ENCODE peak calls at places on chromosomes 3 and 15, in five cellular contexts. X is epithelial cell of esophagus, E is progenitor cell of endocrine pancreas, K is neural crest cell, A is AG09309. W is an unnamed sample.

GRCh38 chr3:48716508-48716981 is 476 bp downstream of the IP6K2 start:
- DNase-seq in X (no peak), K (peak; percentile 8), A (no peak), E (no peak), W (no peak)

GRCh38 chr15:71197620-71198019 is 82.3 kb downstream of the THSD4 start:
- DNase-seq in A (no peak), X (no peak), E (no peak), K (no peak), W (no peak)

GRCh38 chr15:69304176-69304533 is 5.4 kb downstream of the PAQR5 start:
- DNase-seq in K (no peak), E (no peak), X (peak; percentile 91), A (peak; percentile 80), W (no peak)

GRCh38 chr15:44328135-44328534 is 39.6 kb downstream of the GOLM2 start:
- DNase-seq in A (no peak), E (no peak), K (no peak), X (no peak), W (no peak)

GRCh38 chr15:60793656-60794055 is 314.7 kb upstream of the ICE2 start:
- DNase-seq in X (no peak), A (no peak), K (no peak), E (no peak), W (no peak)

GRCh38 chr3:53254190-53254809 is 1.5 kb downstream of the TKT start:
- DNase-seq in A (no peak), K (no peak), E (no peak), X (peak; percentile 33), W (no peak)

GRCh38 chr3:32443471-32443870 is 51.8 kb downstream of the CMTM7 start:
- DNase-seq in X (peak; percentile 93), A (peak; percentile 66), E (no peak), K (no peak), W (no peak)

GRCh38 chr3:156801746-156802145 is 24.4 kb upstream of the LEKR1 start:
- DNase-seq in A (no peak), K (no peak), E (no peak), X (no peak), W (no peak)

GRCh38 chr15:90664650-90665287 is 52.4 kb upstream of the BLM start:
- DNase-seq in X (peak; percentile 11), E (no peak), K (no peak), A (no peak), W (no peak)

GRCh38 chr3:41288785-41289184 is 89.5 kb downstream of the CTNNB1 start:
- DNase-seq in E (no peak), K (no peak), A (no peak), X (no peak), W (no peak)

GRCh38 chr15:65377976-65378366 is at the start of gene IGDCC3:
- DNase-seq in X (no peak), A (no peak), K (peak; percentile 77), E (peak; percentile 74), W (peak; percentile 30)

GRCh38 chr3:56801151-56801596 is 575 bp downstream of the ARHGEF3 start:
- DNase-seq in X (peak; percentile 31), K (peak; percentile 4), A (no peak), E (no peak), W (no peak)

GRCh38 chr3:16286161-16286560 is 21.1 kb downstream of the OXNAD1 start:
- DNase-seq in A (no peak), K (no peak), X (peak; percentile 31), E (no peak), W (no peak)

GRCh38 chr3:105233056-105233455 is 133.7 kb upstream of the ALCAM start:
- DNase-seq in X (peak; percentile 57), E (no peak), A (no peak), K (no peak), W (no peak)

GRCh38 chr3:63662500-63662899 is 10.0 kb downstream of the SNTN start:
- DNase-seq in K (no peak), X (peak; percentile 46), A (no peak), E (no peak), W (no peak)

GRCh38 chr15:76108021-76108723 is 48.4 kb downstream of the TMEM266 start:
- DNase-seq in X (no peak), A (no peak), K (no peak), E (no peak), W (no peak)

GRCh38 chr3:196354151-196354550 is 16.0 kb upstream of the TM4SF19 start:
- DNase-seq in A (no peak), X (no peak), E (no peak), K (no peak), W (no peak)

GRCh38 chr3:122687298-122687697 is 6.7 kb downstream of the PARP14 start:
- DNase-seq in A (no peak), E (no peak), K (no peak), X (no peak), W (no peak)

GRCh38 chr3:131110087-131110486 is 83.4 kb downstream of the NEK11 start:
- DNase-seq in A (peak; percentile 61), K (no peak), X (peak; percentile 47), E (no peak), W (no peak)

GRCh38 chr3:129611812-129612349 is 5.4 kb upstream of the PLXND1 start:
- DNase-seq in K (no peak), X (no peak), E (no peak), A (no peak), W (no peak)

GRCh38 chr3:115697263-115698053 is 74.1 kb downstream of the GAP43 start:
- DNase-seq in X (peak; percentile 15), E (no peak), K (no peak), A (no peak), W (no peak)

GRCh38 chr15:36594556-36595090 is 15.2 kb downstream of the CDIN1 start:
- DNase-seq in X (no peak), A (no peak), K (no peak), E (no peak), W (no peak)

GRCh38 chr3:113223831-113224240 is 12.5 kb downstream of the BOC start:
- DNase-seq in E (no peak), K (no peak), A (no peak), X (no peak), W (no peak)

GRCh38 chr3:133474251-133474801 is 74.5 kb downstream of the BFSP2 start:
- DNase-seq in X (no peak), K (no peak), A (peak; percentile 10), E (no peak), W (peak; percentile 36)

GRCh38 chr3:72445827-72446405 is 402.3 kb downstream of the SHQ1 start:
- DNase-seq in E (no peak), X (no peak), A (no peak), K (no peak), W (no peak)

GRCh38 chr15:68113751-68114150 is 59.6 kb downstream of the PIAS1 start:
- DNase-seq in A (no peak), X (no peak), K (no peak), E (no peak), W (no peak)
- TF ChIP-seq CTCF in A (no peak), X (no peak), K (no peak), E (no peak), W (no peak)

GRCh38 chr15:26844901-26845300 is 22.0 kb upstream of the GABRA5 start:
- DNase-seq in K (no peak), X (no peak), E (no peak), A (no peak), W (no peak)

GRCh38 chr15:26841514-26841913 is 25.3 kb upstream of the GABRA5 start:
- DNase-seq in X (no peak), A (no peak), K (no peak), E (no peak), W (no peak)

GRCh38 chr15:26842391-26842790 is 24.5 kb upstream of the GABRA5 start:
- DNase-seq in A (no peak), X (no peak), K (no peak), E (no peak), W (no peak)

GRCh38 chr15:26841941-26842340 is 24.9 kb upstream of the GABRA5 start:
- DNase-seq in E (no peak), K (no peak), X (no peak), A (no peak), W (no peak)

GRCh38 chr15:26838742-26839460 is 28.0 kb upstream of the GABRA5 start:
- DNase-seq in E (no peak), A (no peak), X (no peak), K (peak; percentile 18), W (no peak)
- TF ChIP-seq CTCF in E (peak; percentile 61), A (peak; percentile 40), X (peak; percentile 31), K (peak; percentile 69), W (no peak)

GRCh38 chr3:47163023-47163989 is 607 bp downstream of the SETD2 start:
- DNase-seq in E (peak; percentile 37), X (peak; percentile 41), A (no peak), K (peak; percentile 39), W (peak; percentile 70)

GRCh38 chr3:47162695-47163022 is 1.3 kb downstream of the SETD2 start:
- DNase-seq in E (no peak), K (no peak), X (peak; percentile 21), A (no peak), W (no peak)

GRCh38 chr3:47161983-47162694 is 1.8 kb downstream of the SETD2 start:
- DNase-seq in E (no peak), A (no peak), X (peak; percentile 15), K (no peak), W (no peak)

GRCh38 chr3:47159820-47160219 is 4.1 kb downstream of the SETD2 start:
- DNase-seq in X (no peak), K (no peak), A (no peak), E (no peak), W (no peak)

DNA sequence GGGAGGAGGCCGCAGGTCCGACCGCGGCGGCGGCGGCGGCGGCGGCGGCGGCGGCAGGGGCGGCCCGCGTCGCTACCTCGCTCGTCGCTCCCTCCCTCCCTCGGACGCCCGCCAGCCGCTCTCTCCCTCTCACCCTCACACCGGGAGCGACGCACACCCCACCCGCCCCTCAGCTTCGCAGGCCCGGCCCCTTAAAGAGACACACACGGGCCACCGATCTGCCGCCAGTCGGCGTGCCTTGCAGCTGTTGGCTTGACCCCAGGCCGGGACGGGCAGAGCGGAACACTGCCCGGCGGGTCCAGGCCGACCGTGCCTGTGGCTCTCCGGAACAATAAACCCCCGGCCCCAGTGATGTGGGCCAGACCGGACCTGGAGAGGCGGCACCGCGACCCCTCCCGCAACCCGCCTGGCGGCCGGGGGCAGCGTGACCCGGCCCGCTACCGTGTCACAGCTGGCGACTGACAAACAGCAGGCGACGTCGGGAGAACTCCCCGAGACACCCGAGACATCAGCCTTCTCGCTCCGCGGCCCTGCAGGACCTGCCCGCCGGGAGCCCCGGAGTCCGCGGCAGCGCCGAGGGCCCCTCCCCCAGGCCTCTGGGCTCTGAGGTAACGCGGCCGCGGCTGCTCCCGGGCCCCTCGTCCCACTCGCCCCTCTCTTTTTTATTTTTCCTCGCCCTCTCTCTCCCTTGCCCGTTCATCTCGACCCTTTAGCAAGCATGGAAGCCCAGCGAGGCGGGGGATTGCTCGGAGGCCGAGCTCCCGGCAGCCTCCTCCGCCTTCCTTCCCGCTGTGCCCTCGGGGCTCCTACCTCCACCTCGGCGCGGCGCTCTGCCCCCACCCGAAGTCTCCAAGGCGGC is at the start of gene SETD2:
- DNase-seq in E (peak; percentile 80), K (peak; percentile 84), A (peak; percentile 68), X (peak; percentile 94), W (peak; percentile 90)
- TF ChIP-seq CTCF in E (peak; percentile 35), K (peak; percentile 54), A (peak; percentile 32), X (peak; percentile 16), W (peak; percentile 53)

DNA sequence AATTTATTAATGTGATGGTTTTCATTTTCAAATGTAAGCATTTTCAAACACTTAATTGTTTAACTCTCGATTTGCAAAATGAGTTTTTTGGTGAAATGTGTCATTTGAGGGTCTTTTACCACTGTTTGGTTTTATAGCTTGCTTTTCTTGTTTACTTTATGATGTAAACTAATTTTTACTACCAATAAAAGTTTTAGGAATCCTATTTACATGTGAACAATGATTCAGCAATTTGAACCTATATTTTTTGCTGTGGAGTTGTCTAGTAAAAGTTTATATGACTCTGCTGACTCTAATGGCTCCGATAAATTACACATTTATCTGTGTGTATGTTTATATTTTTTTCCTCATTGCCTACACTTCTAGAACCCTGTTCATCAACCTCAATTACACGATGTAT is 89.3 kb downstream of the PTPRG start:
- DNase-seq in K (no peak), A (no peak), X (no peak), E (no peak), W (no peak)
- TF ChIP-seq CTCF in K (no peak), A (no peak), X (no peak), E (no peak), W (no peak)

W was measured in dorsolateral prefrontal cortex.